ENCODE peak calls at places on chromosome 3, in five cellular contexts. U is memory B cell, T is T-helper 2 cell, C is D341Med, Y is midbrain. K is an unnamed sample.

GRCh38 chr3:50807266-50807665 is 132.5 kb downstream of the DOCK3 start:
- DNase-seq in T (no peak), U (no peak), Y (no peak), C (no peak), K (no peak)

GRCh38 chr3:54243262-54243931 is 121.0 kb downstream of the CACNA2D3 start:
- DNase-seq in Y (no peak), U (no peak), T (no peak), C (peak), K (no peak)

GRCh38 chr3:76497636-76498035 is 542.3 kb upstream of the ROBO2 start:
- DNase-seq in Y (no peak), C (no peak), U (no peak), T (no peak), K (no peak)

GRCh38 chr3:122957707-122958210 is 69.8 kb downstream of the SEMA5B start:
- DNase-seq in C (no peak), Y (no peak), U (no peak), T (no peak), K (no peak)

GRCh38 chr3:169661567-169662214 is 1.8 kb downstream of the MECOM start:
- DNase-seq in Y (no peak), C (peak), T (peak), U (no peak), K (no peak)

GRCh38 chr3:122691195-122691594 is 10.6 kb downstream of the PARP14 start:
- DNase-seq in Y (no peak), T (no peak), U (no peak), C (no peak), K (no peak)

GRCh38 chr3:101036213-101036618 is 43.0 kb upstream of the ABI3BP start:
- DNase-seq in Y (no peak), U (no peak), C (no peak), T (no peak), K (no peak)

GRCh38 chr3:157572559-157573270 is 69.5 kb upstream of the VEPH1 start:
- DNase-seq in C (peak), U (no peak), Y (peak), T (peak), K (peak)

GRCh38 chr3:20878676-20879075 is 692.7 kb upstream of the SGO1 start:
- DNase-seq in T (no peak), Y (no peak), C (no peak), U (no peak), K (no peak)

GRCh38 chr3:57825116-57825515 is 69.0 kb downstream of the SLMAP start:
- DNase-seq in U (no peak), Y (no peak), T (no peak), C (no peak), K (no peak)

GRCh38 chr3:132871956-132872355 is 149.7 kb upstream of the NPHP3 start:
- DNase-seq in T (no peak), Y (no peak), C (no peak), U (no peak), K (no peak)